ENCODE peak calls at places on chromosomes 11 and 22, in six cellular contexts. J, U, C, V, G and N are unnamed samples.

GRCh38 chr11:109939176-109939810 is 153.9 kb upstream of the ZC3H12C start:
- DNase-seq in G (no peak), U (no peak), C (peak), J (no peak), V (peak), N (no peak)

GRCh38 chr11:13775471-13775870 is 107.0 kb downstream of the FAR1 start:
- DNase-seq in G (no peak), V (no peak), C (peak), U (no peak), J (no peak), N (no peak)

GRCh38 chr11:117095301-117096139 is 2.7 kb downstream of the SIK3 start:
- DNase-seq in C (peak), G (no peak), V (no peak), J (no peak), U (no peak), N (no peak)

GRCh38 chr11:112882494-112883381 is 78.5 kb upstream of the NCAM1 start:
- DNase-seq in J (no peak), U (no peak), G (no peak), V (no peak), C (no peak), N (no peak)

GRCh38 chr11:14179126-14179820 is 179.7 kb downstream of the RRAS2 start:
- DNase-seq in V (no peak), C (no peak), U (no peak), J (no peak), G (peak), N (no peak)

GRCh38 chr11:9138612-9139579 is 47.5 kb upstream of the SCUBE2 start:
- DNase-seq in J (peak), C (peak), G (peak), V (no peak), U (no peak), N (peak)

GRCh38 chr11:107769189-107769588 is 57.3 kb upstream of the SLN start:
- DNase-seq in V (no peak), G (no peak), U (no peak), C (no peak), J (no peak), N (no peak)

GRCh38 chr11:76598426-76598839 is 72.1 kb downstream of the LRRC32 start:
- DNase-seq in U (no peak), V (peak), G (no peak), J (peak), C (peak), N (no peak)

GRCh38 chr11:8025816-8026215 is 38.7 kb downstream of the EIF3F start:
- DNase-seq in G (no peak), C (no peak), U (no peak), V (no peak), J (no peak), N (no peak)

GRCh38 chr11:70205049-70205725 is 2.1 kb downstream of the FADD start:
- DNase-seq in U (no peak), J (no peak), G (no peak), V (no peak), C (no peak), N (no peak)

GRCh38 chr11:128501576-128502549 is 85.5 kb downstream of the ETS1 start:
- DNase-seq in U (no peak), C (peak), G (no peak), J (peak), V (no peak), N (no peak)

GRCh38 chr22:50507421-50507990 is at the start of gene LMF2:
- DNase-seq in V (peak), G (peak), J (peak), U (peak), C (no peak), N (peak)

GRCh38 chr22:17117400-17117799 is 3.8 kb downstream of the TMEM121B start:
- DNase-seq in J (no peak), V (no peak), C (no peak), G (no peak), U (no peak), N (no peak)

GRCh38 chr11:125201525-125202121 is 37.1 kb downstream of the PKNOX2 start:
- DNase-seq in C (peak), J (no peak), G (peak), U (no peak), V (no peak), N (no peak)

GRCh38 chr11:36069576-36070214 is 125.8 kb downstream of the LDLRAD3 start:
- DNase-seq in G (no peak), C (peak), J (no peak), V (no peak), U (no peak), N (no peak)

GRCh38 chr11:13318498-13319295 is 41.1 kb downstream of the BMAL1 start:
- DNase-seq in U (no peak), V (peak), J (no peak), C (no peak), G (no peak), N (no peak)

GRCh38 chr11:11312738-11313137 is 40.3 kb downstream of the CSNK2A3 start:
- DNase-seq in U (no peak), C (no peak), J (no peak), G (no peak), V (no peak), N (no peak)

GRCh38 chr11:62543680-62544444 is 2.7 kb downstream of the AHNAK start:
- DNase-seq in V (no peak), C (peak), U (no peak), J (no peak), G (no peak), N (no peak)

GRCh38 chr11:2027710-2028109 is 30.1 kb upstream of the H19 start:
- DNase-seq in J (no peak), V (no peak), U (no peak), G (no peak), C (no peak), N (no peak)

GRCh38 chr11:86781546-86781945 is 18.8 kb upstream of the PRSS23 start:
- DNase-seq in V (no peak), U (no peak), G (no peak), J (no peak), C (peak), N (no peak)

GRCh38 chr11:65215441-65216076 is 33.8 kb downstream of the CAPN1 start:
- DNase-seq in C (no peak), G (no peak), U (no peak), V (no peak), J (peak), N (no peak)

GRCh38 chr11:13970986-13971385 is 8.5 kb downstream of the SPON1 start:
- DNase-seq in J (no peak), U (no peak), G (no peak), V (no peak), C (peak), N (no peak)

GRCh38 chr11:15159085-15159484 is 44.4 kb downstream of the INSC start:
- DNase-seq in J (no peak), V (peak), G (no peak), C (peak), U (no peak), N (peak)